ENCODE peak calls at places on chromosomes 4 and X, in six cellular contexts. L is HepG2, V is GM12891, Y is H1, D is K562, O is GM12878. R is an unnamed sample.

GRCh38 chr4:1360423-1361283 is 13.6 kb downstream of the UVSSA start:
- DNase-seq in L (peak), V (no peak), Y (no peak), D (no peak), O (no peak), R (no peak)

GRCh38 chr4:109506890-109507289 is 53.2 kb upstream of the MCUB start:
- DNase-seq in L (no peak), V (no peak), Y (no peak), D (no peak), O (no peak), R (no peak)

GRCh38 chrX:68196939-68197791 is 236.1 kb downstream of the OPHN1 start:
- DNase-seq in L (peak), V (no peak), Y (peak), D (peak), O (no peak), R (peak)

GRCh38 chr4:28378109-28378830 is 1517.6 kb downstream of the STIM2 start:
- DNase-seq in L (no peak), V (no peak), Y (no peak), D (no peak), O (no peak), R (no peak)

GRCh38 chrX:143642426-143642825 is 6.5 kb upstream of the SLITRK4 start:
- DNase-seq in L (no peak), V (no peak), Y (no peak), D (no peak), O (no peak), R (no peak)

GRCh38 chr4:22238742-22239141 is 277.1 kb downstream of the ADGRA3 start:
- DNase-seq in L (peak), V (no peak), Y (no peak), D (no peak), O (no peak), R (no peak)

GRCh38 chr4:70787496-70787895 is 52.2 kb downstream of the GRSF1 start:
- DNase-seq in L (no peak), V (no peak), Y (no peak), D (no peak), O (no peak), R (no peak)

GRCh38 chr4:17589355-17589754 is 12.4 kb downstream of the LAP3 start:
- DNase-seq in L (no peak), V (no peak), Y (no peak), D (no peak), O (no peak), R (no peak)

GRCh38 chr4:98516042-98516440 is 142.4 kb downstream of the TSPAN5 start:
- DNase-seq in L (peak), V (no peak), Y (no peak), D (peak), O (no peak), R (no peak)

GRCh38 chrX:39752820-39753219 is 344.9 kb downstream of the BCOR start:
- DNase-seq in L (no peak), V (no peak), Y (no peak), D (no peak), O (no peak), R (no peak)

GRCh38 chrX:46152756-46153155 is 392.5 kb downstream of the ZNF674 start:
- DNase-seq in L (no peak), V (no peak), Y (no peak), D (no peak), O (no peak), R (no peak)

GRCh38 chr4:15400911-15401671 is 26.7 kb upstream of the C1QTNF7 start:
- DNase-seq in L (no peak), V (no peak), Y (no peak), D (no peak), O (no peak), R (no peak)

GRCh38 chr4:53956053-53956452 is 108.4 kb downstream of the CHIC2 start:
- DNase-seq in L (no peak), V (no peak), Y (no peak), D (no peak), O (no peak), R (no peak)

GRCh38 chr4:123399638-123400358 is 3.2 kb downstream of the SPRY1 start:
- DNase-seq in L (no peak), V (no peak), Y (no peak), D (no peak), O (no peak), R (no peak)

GRCh38 chr4:111475001-111475400 is 670.3 kb upstream of the FAM241A start:
- DNase-seq in L (peak), V (no peak), Y (peak), D (no peak), O (no peak), R (no peak)

GRCh38 chr4:105895609-105896460 is 564 bp downstream of the NPNT start:
- DNase-seq in L (no peak), V (peak), Y (peak), D (no peak), O (no peak), R (peak)

GRCh38 chr4:23006756-23007155 is 314.0 kb downstream of the GBA3 start:
- DNase-seq in L (no peak), V (no peak), Y (no peak), D (no peak), O (no peak), R (no peak)

GRCh38 chr4:15719506-15719905 is 16.6 kb downstream of the BST1 start:
- DNase-seq in L (no peak), V (no peak), Y (no peak), D (no peak), O (no peak), R (no peak)

GRCh38 chrX:97199501-97199900 is 315.8 kb downstream of the RPA4 start:
- DNase-seq in L (no peak), V (no peak), Y (no peak), D (no peak), O (no peak), R (no peak)

GRCh38 chrX:43500996-43501694 is 155.0 kb upstream of the MAOA start:
- DNase-seq in L (no peak), V (no peak), Y (no peak), D (no peak), O (no peak), R (no peak)

GRCh38 chr4:175656615-175657014 is 155.4 kb downstream of the GPM6A start:
- DNase-seq in L (no peak), V (no peak), Y (no peak), D (no peak), O (no peak), R (no peak)

GRCh38 chr4:92047209-92047877 is 256.4 kb upstream of the GRID2 start:
- DNase-seq in L (no peak), V (no peak), Y (no peak), D (no peak), O (no peak), R (no peak)

GRCh38 chr4:112515278-112516075 is 503 bp downstream of the NEUROG2 start:
- DNase-seq in L (no peak), V (peak), Y (peak), D (peak), O (no peak), R (no peak)

GRCh38 chr4:2944882-2945526 is 18.2 kb downstream of the NOP14 start:
- DNase-seq in L (no peak), V (no peak), Y (no peak), D (no peak), O (no peak), R (no peak)

GRCh38 chr4:2947926-2948325 is 15.3 kb downstream of the NOP14 start:
- DNase-seq in L (no peak), V (no peak), Y (no peak), D (no peak), O (no peak), R (no peak)

GRCh38 chr4:2949782-2950125 is 13.5 kb downstream of the NOP14 start:
- DNase-seq in L (no peak), V (no peak), Y (no peak), D (no peak), O (no peak), R (no peak)

GRCh38 chr4:2948895-2949781 is 14.1 kb downstream of the NOP14 start:
- DNase-seq in L (no peak), V (no peak), Y (no peak), D (no peak), O (no peak), R (no peak)

DNA sequence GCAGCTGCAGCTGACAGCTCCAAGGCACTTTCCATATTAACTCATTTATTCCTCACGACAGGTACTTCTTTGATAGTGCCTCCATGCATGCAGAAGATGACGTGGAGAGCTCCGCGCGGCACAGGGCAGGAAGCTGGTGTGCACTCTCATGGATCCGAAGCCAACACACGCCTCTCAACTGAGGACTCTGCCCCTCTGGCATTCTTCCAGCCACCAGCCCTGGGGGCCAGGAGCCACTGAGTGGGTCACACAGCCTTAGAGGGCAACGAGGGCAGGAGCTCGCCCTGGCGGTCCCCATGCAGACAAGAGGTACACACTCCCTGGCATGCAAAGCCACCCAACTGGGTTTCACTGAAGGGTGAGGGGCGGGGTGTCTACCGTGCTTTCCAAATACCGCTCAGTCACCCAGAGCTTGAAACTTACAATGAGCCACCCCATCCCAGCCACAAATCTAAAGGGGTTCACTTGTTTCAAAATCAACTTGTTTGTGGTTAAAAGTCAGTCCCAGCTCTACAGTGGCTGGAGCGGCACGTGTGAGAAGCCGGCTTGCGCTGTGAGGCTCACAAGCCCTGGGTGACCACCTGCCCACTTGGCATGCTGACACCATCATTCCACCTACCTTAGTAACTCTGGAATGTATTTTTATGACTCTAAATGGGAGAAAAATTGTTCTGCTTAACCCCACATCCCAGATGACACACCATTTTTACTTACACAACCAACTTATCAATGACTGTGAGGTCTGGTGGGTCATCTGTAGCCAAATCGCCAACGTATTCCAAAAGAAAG is 16.2 kb downstream of the NOP14 start:
- DNase-seq in L (no peak), V (no peak), Y (no peak), D (no peak), O (no peak), R (no peak)
- TF ChIP-seq TAF1 in L (no peak), V (no peak), Y (no peak), D (no peak), O (no peak), R (no peak)

DNA sequence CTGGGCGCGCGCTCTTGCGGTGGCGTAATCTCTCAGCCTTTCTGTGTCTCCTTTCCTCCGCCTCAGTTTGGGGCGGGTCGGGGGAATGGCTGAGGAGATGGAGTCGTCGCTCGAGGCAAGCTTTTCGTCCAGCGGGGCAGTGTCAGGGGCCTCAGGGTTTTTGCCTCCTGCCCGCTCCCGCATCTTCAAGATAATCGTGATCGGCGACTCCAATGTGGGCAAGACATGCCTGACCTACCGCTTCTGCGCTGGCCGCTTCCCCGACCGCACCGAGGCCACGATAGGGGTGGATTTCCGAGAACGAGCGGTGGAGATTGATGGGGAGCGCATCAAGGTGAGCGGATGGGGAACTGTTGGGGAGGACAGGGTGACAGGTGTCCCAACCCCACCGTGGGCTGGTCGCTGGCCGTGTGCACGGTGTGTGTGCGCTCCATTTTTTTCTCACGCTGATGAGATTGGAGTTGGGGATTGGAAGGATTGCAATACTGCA is at the start of gene RAB33B:
- DNase-seq in L (no peak), V (no peak), Y (no peak), D (peak), O (no peak), R (no peak)
- TF ChIP-seq POLR2AphosphoS5 in L (peak), V (no peak), Y (no peak), D (no peak), O (no peak), R (no peak)

GRCh38 chr4:3305610-3306371 is 13.0 kb downstream of the RGS12 start:
- DNase-seq in L (no peak), V (no peak), Y (no peak), D (no peak), O (no peak), R (no peak)

GRCh38 chr4:3307891-3308575 is 15.2 kb downstream of the RGS12 start:
- DNase-seq in L (no peak), V (no peak), Y (no peak), D (no peak), O (no peak), R (no peak)

GRCh38 chr4:3307486-3307885 is 14.7 kb downstream of the RGS12 start:
- DNase-seq in L (no peak), V (no peak), Y (no peak), D (no peak), O (no peak), R (no peak)

GRCh38 chr4:3306465-3306864 is 13.6 kb downstream of the RGS12 start:
- DNase-seq in L (no peak), V (no peak), Y (no peak), D (no peak), O (no peak), R (no peak)

GRCh38 chr4:3307060-3307459 is 14.2 kb downstream of the RGS12 start:
- DNase-seq in L (no peak), V (no peak), Y (no peak), D (no peak), O (no peak), R (no peak)
- TF ChIP-seq POLR2A in L (no peak), V (no peak), Y (no peak), D (no peak), O (no peak), R (no peak)

GRCh38 chr4:78954048-78954666 is 14.9 kb upstream of the PAQR3 start:
- DNase-seq in L (peak), V (no peak), Y (no peak), D (peak), O (no peak), R (no peak)
- TF ChIP-seq TAF1 in L (no peak), V (no peak), Y (no peak), D (no peak), O (no peak), R (no peak)

DNA sequence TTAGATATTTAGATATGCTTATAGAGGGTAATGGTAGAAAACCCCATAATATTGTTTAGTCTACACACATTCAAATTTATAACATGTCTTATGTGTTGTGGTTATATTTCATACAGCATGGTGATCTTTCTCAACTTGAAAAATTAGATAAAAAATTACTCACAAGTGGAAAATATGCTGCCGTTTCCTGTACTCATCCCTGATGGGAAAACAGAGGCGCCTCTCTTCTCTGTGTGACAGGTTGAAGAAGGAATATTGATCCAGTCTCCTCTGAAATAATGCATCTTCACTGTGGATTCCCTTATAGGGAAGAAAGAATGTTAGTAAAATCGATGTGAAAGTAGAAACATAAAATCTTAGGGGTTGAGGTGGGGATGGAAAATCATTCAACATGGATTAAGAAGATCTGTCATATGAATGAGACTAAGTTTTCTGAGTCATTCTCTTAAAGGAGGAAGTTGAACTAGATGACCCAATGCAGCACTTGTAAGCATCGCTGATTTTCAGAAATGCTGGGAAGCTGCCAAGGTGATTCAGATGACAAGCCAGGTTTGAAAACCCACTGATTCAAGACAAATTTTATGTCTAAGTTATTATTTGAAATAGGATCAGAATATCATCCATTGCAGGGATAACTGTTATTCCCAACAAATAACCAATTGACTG is 70.7 kb downstream of the ANKRD50 start:
- DNase-seq in L (no peak), V (no peak), Y (no peak), D (no peak), O (no peak), R (no peak)
- TF ChIP-seq POLR2AphosphoS5 in L (no peak), V (no peak), Y (no peak), D (no peak), O (no peak), R (no peak)

DNA sequence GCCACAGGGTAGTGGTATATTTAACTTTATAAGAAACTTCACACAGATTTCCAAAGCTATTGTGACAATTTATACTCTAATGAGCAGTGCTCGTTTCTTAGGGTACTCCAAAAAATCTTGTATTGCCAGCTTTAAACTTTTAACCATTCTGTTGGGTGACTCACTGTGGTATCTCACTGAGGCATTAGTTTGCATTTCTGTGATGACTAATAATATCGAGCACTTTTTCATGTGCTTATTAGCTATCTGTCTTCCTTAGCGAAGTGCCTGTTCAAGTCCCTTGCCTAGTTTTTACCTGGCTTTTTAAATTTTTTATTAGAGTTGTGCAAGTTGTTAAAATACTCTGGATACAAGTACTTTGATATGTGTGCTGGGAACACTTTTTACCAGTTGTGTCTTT is 5.5 kb downstream of the PNMA3 start:
- DNase-seq in L (no peak), V (no peak), Y (no peak), D (peak), O (no peak), R (no peak)
- TF ChIP-seq POLR2A in L (no peak), V (no peak), Y (no peak), D (no peak), O (no peak), R (no peak)

GRCh38 chrX:130111220-130111934 is 1.1 kb upstream of the ELF4 start:
- DNase-seq in L (no peak), V (no peak), Y (peak), D (no peak), O (no peak), R (no peak)
- TF ChIP-seq TAF1 in L (no peak), V (no peak), Y (no peak), D (no peak), O (no peak), R (no peak)